ENCODE peak calls at places on chromosomes 3 and 15, in ten cellular contexts. U is AG04450, F is AG09309, E is PC-3, D is ovary, N is cardiac fibroblast, Q is retinal pigment epithelial cell, L is mammary epithelial cell, O is cardiac muscle cell, P is heart right ventricle. V is an unnamed sample.

GRCh38 chr3:97235179-97235578 is 420.8 kb downstream of the EPHA6 start:
- DNase-seq in U (no peak), F (no peak), E (no peak), D (no peak), N (no peak), Q (no peak), L (no peak), O (no peak), P (no peak), V (no peak)

GRCh38 chr3:100708644-100708988 is 678 bp upstream of the TFG start:
- DNase-seq in U (no peak), F (no peak), E (peak; percentile 87), D (no peak), N (no peak), Q (no peak), L (no peak), O (no peak), P (no peak), V (no peak)

GRCh38 chr3:50588759-50589433 is 19.6 kb downstream of the HEMK1 start:
- DNase-seq in U (no peak), F (no peak), E (no peak), D (no peak), N (peak; percentile 51), Q (no peak), L (peak; percentile 19), O (no peak), P (no peak), V (peak; percentile 31)

GRCh38 chr15:75666823-75667501 is 19.2 kb downstream of the SNX33 start:
- DNase-seq in U (peak; percentile 91), F (peak; percentile 97), E (peak; percentile 90), D (no peak), N (peak; percentile 100), Q (peak; percentile 69), L (peak; percentile 99), O (no peak), P (peak; percentile 42), V (peak; percentile 99)

GRCh38 chr15:41215708-41216107 is 14.8 kb downstream of the EXD1 start:
- DNase-seq in U (no peak), F (no peak), E (no peak), D (no peak), N (no peak), Q (no peak), L (no peak), O (no peak), P (no peak), V (no peak)

GRCh38 chr15:55914446-55914845 is 79.0 kb downstream of the NEDD4 start:
- DNase-seq in U (no peak), F (no peak), E (no peak), D (no peak), N (peak; percentile 53), Q (no peak), L (no peak), O (no peak), P (no peak), V (peak; percentile 31)

GRCh38 chr15:63042879-63043340 is 363 bp downstream of the TPM1 start:
- DNase-seq in U (no peak), F (no peak), E (no peak), D (no peak), N (peak; percentile 59), Q (no peak), L (no peak), O (no peak), P (no peak), V (no peak)

GRCh38 chr3:195820186-195820585 is 8.5 kb upstream of the MUC4 start:
- DNase-seq in U (no peak), F (no peak), E (no peak), D (no peak), N (no peak), Q (no peak), L (no peak), O (no peak), P (no peak), V (no peak)

GRCh38 chr15:94324835-94325767 is 93.7 kb downstream of the MCTP2 start:
- DNase-seq in U (no peak), F (no peak), E (no peak), D (no peak), N (no peak), Q (no peak), L (no peak), O (no peak), P (no peak), V (no peak)

GRCh38 chr15:101049856-101050646 is 130.9 kb downstream of the LRRK1 start:
- DNase-seq in U (no peak), F (no peak), E (no peak), D (peak; percentile 47), N (no peak), Q (no peak), L (no peak), O (no peak), P (peak; percentile 35), V (no peak)

DNA sequence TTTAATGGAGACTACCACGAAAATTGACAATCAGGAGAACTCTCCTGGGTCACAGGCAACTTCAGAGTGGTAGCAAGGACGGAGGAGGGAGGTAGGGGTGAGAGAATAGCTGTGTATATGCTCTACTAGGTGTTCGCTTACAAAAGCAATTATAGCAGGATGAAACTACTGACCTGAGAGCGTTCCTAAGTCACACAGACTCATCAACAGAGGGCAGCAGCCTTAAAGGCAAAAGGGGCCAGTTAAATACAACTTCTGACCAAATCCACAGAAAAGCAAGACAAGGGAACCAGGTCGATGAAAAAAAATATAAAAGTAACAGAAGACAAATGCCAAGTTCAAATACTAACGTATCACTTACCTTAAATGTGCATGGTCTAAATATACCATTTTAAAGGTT is 894.6 kb downstream of the PLOD2 start:
- DNase-seq in U (no peak), F (no peak), E (peak; percentile 6), D (no peak), N (no peak), Q (no peak), L (no peak), O (peak; percentile 18), P (no peak), V (no peak)
- TF ChIP-seq CTCF in U (no peak), F (no peak), E (peak; percentile 26), D (no peak), N (no peak), Q (no peak), L (no peak), O (no peak), P (no peak), V (no peak)

GRCh38 chr3:58492385-58492970 is 582 bp downstream of the KCTD6 start:
- DNase-seq in U (no peak), F (no peak), E (peak; percentile 19), D (no peak), N (no peak), Q (no peak), L (no peak), O (no peak), P (no peak), V (no peak)

GRCh38 chr3:58496206-58496605 is 4.3 kb downstream of the KCTD6 start:
- DNase-seq in U (no peak), F (no peak), E (no peak), D (no peak), N (no peak), Q (no peak), L (no peak), O (no peak), P (no peak), V (no peak)

GRCh38 chr3:58495101-58495500 is 3.2 kb downstream of the KCTD6 start:
- DNase-seq in U (no peak), F (no peak), E (no peak), D (no peak), N (no peak), Q (no peak), L (no peak), O (no peak), P (no peak), V (no peak)

GRCh38 chr3:58491506-58492384 is at the start of gene KCTD6:
- DNase-seq in U (peak; percentile 80), F (peak; percentile 54), E (peak; percentile 97), D (peak; percentile 97), N (peak; percentile 93), Q (peak; percentile 71), L (peak; percentile 88), O (peak; percentile 97), P (peak; percentile 96), V (peak; percentile 96)

DNA sequence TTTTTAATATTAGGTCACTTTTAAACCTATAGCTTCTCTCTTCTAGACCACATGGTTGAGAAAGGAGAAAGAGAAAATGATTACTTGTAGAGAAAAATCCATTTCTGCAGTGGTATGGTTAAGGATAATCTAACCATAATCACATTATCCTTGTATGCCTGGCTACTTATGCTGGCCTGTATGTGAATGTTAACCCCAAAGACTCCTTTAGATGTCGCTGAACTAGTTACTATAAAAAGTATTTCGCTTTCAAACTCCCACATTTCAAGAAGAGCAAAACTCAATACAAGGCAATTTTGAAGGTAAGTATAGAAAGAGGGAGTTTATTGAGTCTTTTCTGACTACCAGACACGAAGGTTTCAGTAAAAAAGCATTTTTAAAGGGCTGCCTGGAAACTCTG is 2.2 kb downstream of the KCTD6 start:
- DNase-seq in U (no peak), F (no peak), E (no peak), D (no peak), N (no peak), Q (no peak), L (no peak), O (no peak), P (no peak), V (no peak)
- H3K4me3 ChIP-seq in U (no peak overlapping the region), F (no peak overlapping the region), E (peak overlapping the region; percentile 91), D (no peak overlapping the region), N (no peak overlapping the region), Q (peak overlapping the region; percentile 7), L (no peak overlapping the region), O (no peak overlapping the region), P (no peak overlapping the region), V (peak overlapping the region; percentile 87)

DNA sequence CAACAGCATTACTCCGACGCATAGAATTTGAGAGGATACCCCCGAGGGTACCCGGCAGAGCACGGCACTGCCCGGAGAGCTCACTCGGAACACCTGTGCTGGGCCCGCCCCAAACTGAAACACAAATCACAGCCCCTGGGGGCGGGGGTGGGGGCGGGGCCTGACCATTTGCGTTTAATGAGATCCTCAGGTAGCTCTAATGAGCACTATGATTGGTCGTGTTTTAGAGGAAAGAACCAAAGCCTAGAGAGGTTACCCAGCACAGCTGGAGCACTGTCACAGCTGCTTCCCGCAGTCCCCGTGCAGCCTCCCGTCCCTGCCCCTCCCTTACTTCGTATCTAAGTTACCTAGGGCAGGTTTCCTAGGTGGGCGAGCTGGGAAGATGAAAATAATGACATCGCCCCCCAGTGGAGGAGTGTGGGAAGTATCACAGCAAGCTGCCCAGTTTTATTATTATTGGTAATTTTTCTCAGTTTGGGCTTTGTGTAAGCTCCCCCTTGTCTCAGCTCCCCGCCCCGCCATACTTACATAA is 187.1 kb downstream of the PDE8A start:
- DNase-seq in U (no peak), F (no peak), E (peak; percentile 77), D (peak; percentile 26), N (peak; percentile 31), Q (no peak), L (peak; percentile 71), O (peak; percentile 37), P (no peak), V (no peak)
- TF ChIP-seq CTCF in U (peak; percentile 50), F (peak; percentile 42), E (peak; percentile 73), D (no peak), N (peak; percentile 58), Q (peak; percentile 62), L (peak; percentile 74), O (peak; percentile 57), P (peak; percentile 37), V (peak; percentile 52)

DNA sequence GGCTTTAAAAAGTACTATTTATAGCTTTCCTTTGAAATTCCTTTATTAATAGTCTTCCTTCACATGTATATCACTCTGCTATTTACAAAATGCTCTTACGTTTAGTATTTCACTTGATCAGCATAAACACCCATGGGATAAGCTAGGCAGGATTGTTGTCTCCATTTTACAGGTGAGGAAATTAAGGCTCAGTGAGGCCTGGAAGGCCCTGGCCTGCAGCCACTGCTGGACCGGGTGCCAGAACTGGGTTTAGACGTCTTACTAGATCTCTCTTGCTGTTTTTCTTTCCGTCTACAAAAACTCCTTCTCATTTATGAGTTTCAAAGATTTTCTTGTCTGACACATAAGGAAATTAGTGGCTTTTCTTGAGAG is 236.4 kb downstream of the LPP start:
- DNase-seq in U (no peak), F (no peak), E (no peak), D (no peak), N (no peak), Q (no peak), L (no peak), O (no peak), P (peak; percentile 30), V (no peak)
- H3K4me3 ChIP-seq in U (no peak overlapping the region), F (no peak overlapping the region), E (no peak overlapping the region), D (no peak overlapping the region), N (no peak overlapping the region), Q (no peak overlapping the region), L (no peak overlapping the region), O (no peak overlapping the region), P (no peak overlapping the region), V (no peak overlapping the region)